ENCODE peak calls at places on chromosomes 7 and 10, in five cellular contexts. One of them, this sample, is unnamed.

GRCh38 chr7:48748081-48748833 is 176.1 kb upstream of the CDC14C start:
- DNase-seq in bronchial epithelial cell: no peak
- DNase-seq in heart left ventricle: no peak
- DNase-seq in fibroblast of the aortic adventitia: no peak
- DNase-seq in CD8-positive, alpha-beta T cell: no peak
- DNase-seq in this sample: no peak

GRCh38 chr10:44216073-44216472 is 168.8 kb downstream of the CXCL12 start:
- DNase-seq in CD8-positive, alpha-beta T cell: no peak
- DNase-seq in bronchial epithelial cell: no peak
- DNase-seq in heart left ventricle: no peak
- DNase-seq in fibroblast of the aortic adventitia: no peak
- DNase-seq in this sample: no peak

GRCh38 chr7:41107330-41107937 is 595.5 kb downstream of the INHBA start:
- DNase-seq in heart left ventricle: no peak
- DNase-seq in fibroblast of the aortic adventitia: peak; percentile 40
- DNase-seq in CD8-positive, alpha-beta T cell: no peak
- DNase-seq in bronchial epithelial cell: peak; percentile 98
- DNase-seq in this sample: no peak

GRCh38 chr10:32318476-32318896 is 28.5 kb downstream of the EPC1 start:
- DNase-seq in bronchial epithelial cell: no peak
- DNase-seq in heart left ventricle: no peak
- DNase-seq in CD8-positive, alpha-beta T cell: no peak
- DNase-seq in fibroblast of the aortic adventitia: no peak
- DNase-seq in this sample: no peak

GRCh38 chr7:5225616-5226290 is 35.7 kb downstream of the WIPI2 start:
- DNase-seq in CD8-positive, alpha-beta T cell: no peak
- DNase-seq in heart left ventricle: no peak
- DNase-seq in bronchial epithelial cell: no peak
- DNase-seq in fibroblast of the aortic adventitia: no peak
- DNase-seq in this sample: no peak

GRCh38 chr7:119929891-119930290 is 343.1 kb upstream of the KCND2 start:
- DNase-seq in fibroblast of the aortic adventitia: peak; percentile 17
- DNase-seq in bronchial epithelial cell: no peak
- DNase-seq in heart left ventricle: no peak
- DNase-seq in CD8-positive, alpha-beta T cell: no peak
- DNase-seq in this sample: no peak

GRCh38 chr10:43939939-43940810 is 291.5 kb upstream of the ZNF32 start:
- DNase-seq in bronchial epithelial cell: no peak
- DNase-seq in fibroblast of the aortic adventitia: no peak
- DNase-seq in CD8-positive, alpha-beta T cell: no peak
- DNase-seq in heart left ventricle: peak; percentile 41
- DNase-seq in this sample: peak; percentile 27

GRCh38 chr7:131244259-131244852 is 83.3 kb upstream of the MKLN1 start:
- DNase-seq in heart left ventricle: peak; percentile 31
- DNase-seq in bronchial epithelial cell: peak; percentile 80
- DNase-seq in CD8-positive, alpha-beta T cell: no peak
- DNase-seq in fibroblast of the aortic adventitia: peak; percentile 92
- DNase-seq in this sample: no peak

GRCh38 chr10:61040399-61041016 is 96.5 kb upstream of the RHOBTB1 start:
- DNase-seq in fibroblast of the aortic adventitia: no peak
- DNase-seq in bronchial epithelial cell: no peak
- DNase-seq in heart left ventricle: no peak
- DNase-seq in CD8-positive, alpha-beta T cell: no peak
- DNase-seq in this sample: no peak

GRCh38 chr7:155380221-155380861 is 77.6 kb upstream of the EN2 start:
- DNase-seq in CD8-positive, alpha-beta T cell: peak; percentile 64
- DNase-seq in fibroblast of the aortic adventitia: peak; percentile 65
- DNase-seq in heart left ventricle: peak; percentile 68
- DNase-seq in bronchial epithelial cell: peak; percentile 60
- DNase-seq in this sample: peak; percentile 75

GRCh38 chr10:102634696-102635095 is 9.6 kb upstream of the TRIM8 start:
- DNase-seq in fibroblast of the aortic adventitia: no peak
- DNase-seq in heart left ventricle: peak; percentile 15
- DNase-seq in CD8-positive, alpha-beta T cell: no peak
- DNase-seq in bronchial epithelial cell: peak; percentile 64
- DNase-seq in this sample: no peak

GRCh38 chr10:101923212-101923611 is 79.6 kb upstream of the KCNIP2 start:
- DNase-seq in heart left ventricle: no peak
- DNase-seq in bronchial epithelial cell: no peak
- DNase-seq in CD8-positive, alpha-beta T cell: no peak
- DNase-seq in fibroblast of the aortic adventitia: no peak
- DNase-seq in this sample: no peak

GRCh38 chr10:44913312-44914079 is 2.4 kb downstream of the TMEM72 start:
- DNase-seq in bronchial epithelial cell: no peak
- DNase-seq in fibroblast of the aortic adventitia: no peak
- DNase-seq in CD8-positive, alpha-beta T cell: peak; percentile 43
- DNase-seq in heart left ventricle: no peak
- DNase-seq in this sample: no peak

GRCh38 chr10:124637746-124638145 is 106.4 kb downstream of the FAM53B start:
- DNase-seq in fibroblast of the aortic adventitia: no peak
- DNase-seq in bronchial epithelial cell: no peak
- DNase-seq in heart left ventricle: no peak
- DNase-seq in CD8-positive, alpha-beta T cell: no peak
- DNase-seq in this sample: no peak

GRCh38 chr10:112120491-112120890 is 63.1 kb downstream of the GPAM start:
- DNase-seq in bronchial epithelial cell: no peak
- DNase-seq in CD8-positive, alpha-beta T cell: no peak
- DNase-seq in heart left ventricle: no peak
- DNase-seq in fibroblast of the aortic adventitia: no peak
- DNase-seq in this sample: no peak

GRCh38 chr10:30758341-30758740 is 128.8 kb upstream of the LYZL2 start:
- DNase-seq in heart left ventricle: no peak
- DNase-seq in CD8-positive, alpha-beta T cell: no peak
- DNase-seq in fibroblast of the aortic adventitia: peak; percentile 62
- DNase-seq in bronchial epithelial cell: no peak
- DNase-seq in this sample: no peak

GRCh38 chr7:134999136-134999535 is 12.8 kb downstream of the AGBL3 start:
- DNase-seq in heart left ventricle: no peak
- DNase-seq in CD8-positive, alpha-beta T cell: no peak
- DNase-seq in fibroblast of the aortic adventitia: no peak
- DNase-seq in bronchial epithelial cell: no peak
- DNase-seq in this sample: no peak

GRCh38 chr7:148697256-148697841 is 1.4 kb upstream of the CUL1 start:
- DNase-seq in CD8-positive, alpha-beta T cell: peak; percentile 37
- DNase-seq in bronchial epithelial cell: peak; percentile 39
- DNase-seq in fibroblast of the aortic adventitia: peak; percentile 33
- DNase-seq in heart left ventricle: peak; percentile 42
- DNase-seq in this sample: no peak

GRCh38 chr10:103699611-103700435 is 155.6 kb downstream of the SH3PXD2A start:
- DNase-seq in CD8-positive, alpha-beta T cell: no peak
- DNase-seq in heart left ventricle: no peak
- DNase-seq in bronchial epithelial cell: no peak
- DNase-seq in fibroblast of the aortic adventitia: no peak
- DNase-seq in this sample: no peak

GRCh38 chr10:28432210-28432676 is 100.7 kb upstream of the WAC start:
- DNase-seq in heart left ventricle: peak; percentile 59
- DNase-seq in bronchial epithelial cell: peak; percentile 53
- DNase-seq in CD8-positive, alpha-beta T cell: no peak
- DNase-seq in fibroblast of the aortic adventitia: peak; percentile 83
- DNase-seq in this sample: peak; percentile 61

GRCh38 chr10:112779025-112779765 is 170.9 kb upstream of the TCF7L2 start:
- DNase-seq in CD8-positive, alpha-beta T cell: no peak
- DNase-seq in bronchial epithelial cell: no peak
- DNase-seq in heart left ventricle: no peak
- DNase-seq in fibroblast of the aortic adventitia: no peak
- DNase-seq in this sample: no peak

GRCh38 chr10:70985824-70986336 is 97.5 kb upstream of the PCBD1 start:
- DNase-seq in heart left ventricle: peak; percentile 44
- DNase-seq in CD8-positive, alpha-beta T cell: no peak
- DNase-seq in bronchial epithelial cell: peak; percentile 50
- DNase-seq in fibroblast of the aortic adventitia: no peak
- DNase-seq in this sample: no peak

GRCh38 chr7:4738711-4739527 is 36.5 kb upstream of the AP5Z1 start:
- DNase-seq in bronchial epithelial cell: peak; percentile 87
- DNase-seq in CD8-positive, alpha-beta T cell: peak; percentile 42
- DNase-seq in heart left ventricle: peak; percentile 73
- DNase-seq in fibroblast of the aortic adventitia: peak; percentile 89
- DNase-seq in this sample: peak; percentile 58

GRCh38 chr10:32149257-32149955 is 93.2 kb upstream of the KIF5B start:
- DNase-seq in fibroblast of the aortic adventitia: peak; percentile 99
- DNase-seq in CD8-positive, alpha-beta T cell: no peak
- DNase-seq in bronchial epithelial cell: peak; percentile 95
- DNase-seq in heart left ventricle: peak; percentile 74
- DNase-seq in this sample: peak; percentile 40

GRCh38 chr7:121313220-121313792 is 15.5 kb upstream of the WNT16 start:
- DNase-seq in heart left ventricle: no peak
- DNase-seq in fibroblast of the aortic adventitia: no peak
- DNase-seq in CD8-positive, alpha-beta T cell: no peak
- DNase-seq in bronchial epithelial cell: peak; percentile 82
- DNase-seq in this sample: no peak

GRCh38 chr10:118116555-118117311 is 70.0 kb upstream of the RAB11FIP2 start:
- DNase-seq in heart left ventricle: no peak
- DNase-seq in CD8-positive, alpha-beta T cell: no peak
- DNase-seq in bronchial epithelial cell: no peak
- DNase-seq in fibroblast of the aortic adventitia: no peak
- DNase-seq in this sample: no peak

GRCh38 chr10:79051766-79052165 is 17.0 kb upstream of the ZMIZ1 start:
- DNase-seq in bronchial epithelial cell: no peak
- DNase-seq in fibroblast of the aortic adventitia: no peak
- DNase-seq in heart left ventricle: no peak
- DNase-seq in CD8-positive, alpha-beta T cell: peak; percentile 10
- DNase-seq in this sample: no peak

GRCh38 chr7:134016223-134016941 is 110.8 kb upstream of the LRGUK start:
- DNase-seq in bronchial epithelial cell: peak; percentile 39
- DNase-seq in heart left ventricle: no peak
- DNase-seq in CD8-positive, alpha-beta T cell: no peak
- DNase-seq in fibroblast of the aortic adventitia: peak; percentile 51
- DNase-seq in this sample: no peak

GRCh38 chr7:407706-408539 is 111.7 kb downstream of the PDGFA start:
- DNase-seq in bronchial epithelial cell: no peak
- DNase-seq in heart left ventricle: no peak
- DNase-seq in fibroblast of the aortic adventitia: no peak
- DNase-seq in CD8-positive, alpha-beta T cell: no peak
- DNase-seq in this sample: no peak

GRCh38 chr7:112509390-112509789 is 28.6 kb downstream of the LSMEM1 start:
- DNase-seq in CD8-positive, alpha-beta T cell: no peak
- DNase-seq in heart left ventricle: no peak
- DNase-seq in fibroblast of the aortic adventitia: peak; percentile 42
- DNase-seq in bronchial epithelial cell: no peak
- DNase-seq in this sample: no peak

GRCh38 chr7:150988230-150989226 is 2.3 kb upstream of the NOS3 start:
- DNase-seq in heart left ventricle: peak; percentile 86
- DNase-seq in CD8-positive, alpha-beta T cell: peak; percentile 63
- DNase-seq in fibroblast of the aortic adventitia: no peak
- DNase-seq in bronchial epithelial cell: no peak
- DNase-seq in this sample: no peak

DNA sequence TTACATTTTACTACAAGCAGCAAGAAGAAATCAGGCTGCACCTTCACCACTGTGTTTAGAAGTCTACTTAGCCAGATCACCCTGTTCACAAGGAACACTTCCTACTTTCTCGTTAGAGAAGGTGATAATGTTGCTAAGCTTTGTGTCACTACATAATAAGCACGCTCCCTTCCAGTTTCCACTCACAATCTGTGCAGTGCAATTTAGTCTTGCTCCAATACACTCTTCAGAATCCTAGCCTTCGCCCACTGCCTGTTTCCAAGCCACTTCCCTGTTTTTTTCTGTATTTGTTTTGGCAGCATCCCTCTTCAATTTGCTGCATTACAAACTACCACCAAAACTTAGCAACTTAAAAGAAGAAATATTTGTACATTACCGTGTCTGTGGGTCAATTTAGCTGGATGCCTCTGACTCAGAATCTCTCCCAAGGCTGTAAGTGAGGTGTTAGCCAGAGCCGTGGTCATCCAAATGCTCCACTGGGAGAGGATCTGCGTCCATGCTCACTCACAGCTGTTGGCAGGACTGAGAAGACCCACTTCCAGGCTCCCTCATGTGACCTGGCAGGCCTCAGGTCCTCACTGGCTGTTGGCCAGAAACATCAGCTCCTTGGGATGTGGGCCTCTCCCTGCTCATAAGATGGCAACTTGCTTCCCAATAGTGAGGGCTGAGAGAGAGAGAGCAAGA is 110.4 kb downstream of the PON1 start:
- DNase-seq in heart left ventricle: peak; percentile 67
- DNase-seq in bronchial epithelial cell: no peak
- DNase-seq in fibroblast of the aortic adventitia: peak; percentile 94
- DNase-seq in CD8-positive, alpha-beta T cell: no peak
- DNase-seq in this sample: no peak
- H3K4me3 ChIP-seq in heart left ventricle: no peak overlapping the region
- H3K4me3 ChIP-seq in bronchial epithelial cell: no peak overlapping the region
- H3K4me3 ChIP-seq in fibroblast of the aortic adventitia: no peak overlapping the region
- H3K4me3 ChIP-seq in CD8-positive, alpha-beta T cell: no peak overlapping the region
- H3K4me3 ChIP-seq in this sample: no peak overlapping the region

GRCh38 chr10:33901166-33901565 is 566.7 kb upstream of the NRP1 start:
- DNase-seq in bronchial epithelial cell: peak; percentile 88
- DNase-seq in fibroblast of the aortic adventitia: peak; percentile 91
- DNase-seq in CD8-positive, alpha-beta T cell: no peak
- DNase-seq in heart left ventricle: no peak
- DNase-seq in this sample: no peak

GRCh38 chr10:33897255-33897893 is 562.9 kb upstream of the NRP1 start:
- DNase-seq in bronchial epithelial cell: peak; percentile 100
- DNase-seq in fibroblast of the aortic adventitia: peak; percentile 85
- DNase-seq in heart left ventricle: no peak
- DNase-seq in CD8-positive, alpha-beta T cell: no peak
- DNase-seq in this sample: no peak

GRCh38 chr10:33900591-33900990 is 566.1 kb upstream of the NRP1 start:
- DNase-seq in CD8-positive, alpha-beta T cell: no peak
- DNase-seq in heart left ventricle: no peak
- DNase-seq in fibroblast of the aortic adventitia: peak; percentile 80
- DNase-seq in bronchial epithelial cell: no peak
- DNase-seq in this sample: no peak

GRCh38 chr10:33899578-33900531 is 565.4 kb upstream of the NRP1 start:
- DNase-seq in bronchial epithelial cell: peak; percentile 90
- DNase-seq in fibroblast of the aortic adventitia: peak; percentile 57
- DNase-seq in heart left ventricle: no peak
- DNase-seq in CD8-positive, alpha-beta T cell: no peak
- DNase-seq in this sample: no peak
- H3K4me3 ChIP-seq in bronchial epithelial cell: no peak overlapping the region
- H3K4me3 ChIP-seq in fibroblast of the aortic adventitia: no peak overlapping the region
- H3K4me3 ChIP-seq in heart left ventricle: no peak overlapping the region
- H3K4me3 ChIP-seq in CD8-positive, alpha-beta T cell: no peak overlapping the region
- H3K4me3 ChIP-seq in this sample: no peak overlapping the region

DNA sequence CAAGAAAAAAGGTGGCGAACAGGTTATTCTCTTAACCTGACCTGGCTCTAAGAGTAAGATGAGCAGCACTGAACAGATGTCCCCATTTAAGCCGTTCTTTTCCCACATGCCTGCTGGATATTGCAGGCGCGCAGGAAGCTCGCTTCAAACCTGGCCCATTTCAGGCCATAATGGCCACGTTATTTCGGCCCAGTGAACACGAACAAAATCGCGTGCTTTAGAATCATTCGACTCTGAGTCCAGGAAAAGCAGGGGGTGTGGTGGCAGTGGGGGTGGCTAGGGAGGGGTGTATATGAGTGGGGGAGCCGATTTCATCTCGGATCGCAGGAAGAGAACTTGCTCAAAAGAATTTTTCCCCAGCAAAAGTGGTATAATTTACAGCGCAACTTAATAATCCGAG is 6.6 kb upstream of the SP8 start:
- DNase-seq in heart left ventricle: no peak
- DNase-seq in bronchial epithelial cell: no peak
- DNase-seq in CD8-positive, alpha-beta T cell: no peak
- DNase-seq in fibroblast of the aortic adventitia: no peak
- DNase-seq in this sample: no peak
- H3K4me3 ChIP-seq in heart left ventricle: no peak overlapping the region
- H3K4me3 ChIP-seq in bronchial epithelial cell: no peak overlapping the region
- H3K4me3 ChIP-seq in CD8-positive, alpha-beta T cell: no peak overlapping the region
- H3K4me3 ChIP-seq in fibroblast of the aortic adventitia: no peak overlapping the region
- H3K4me3 ChIP-seq in this sample: no peak overlapping the region

GRCh38 chr10:35463878-35464277 is 127.6 kb downstream of the CCNY start:
- DNase-seq in bronchial epithelial cell: no peak
- DNase-seq in fibroblast of the aortic adventitia: no peak
- DNase-seq in heart left ventricle: no peak
- DNase-seq in CD8-positive, alpha-beta T cell: no peak
- DNase-seq in this sample: no peak
- H3K4me3 ChIP-seq in bronchial epithelial cell: no peak overlapping the region
- H3K4me3 ChIP-seq in fibroblast of the aortic adventitia: no peak overlapping the region
- H3K4me3 ChIP-seq in heart left ventricle: no peak overlapping the region
- H3K4me3 ChIP-seq in CD8-positive, alpha-beta T cell: no peak overlapping the region
- H3K4me3 ChIP-seq in this sample: no peak overlapping the region

This sample was measured in lung.